ENCODE peak calls at places on chromosome 12, in four cellular contexts. J, S, F and T are unnamed samples.

GRCh38 chr12:120180975-120181374 is 13.5 kb downstream of the GCN1 start:
- DNase-seq in J (no peak), S (no peak), F (no peak), T (no peak)

GRCh38 chr12:116135209-116135930 is 142.1 kb downstream of the MED13L start:
- DNase-seq in J (no peak), S (no peak), F (peak; percentile 68), T (no peak)

GRCh38 chr12:121939190-121939589 is 20.8 kb downstream of the CFAP251 start:
- DNase-seq in J (no peak), S (no peak), F (no peak), T (no peak)

GRCh38 chr12:121789800-121790748 is 3.4 kb downstream of the RHOF start:
- DNase-seq in J (peak; percentile 73), S (no peak), F (no peak), T (no peak)

GRCh38 chr12:53267309-53268008 is 640 bp upstream of the ESPL1 start:
- DNase-seq in J (no peak), S (no peak), F (no peak), T (no peak)

GRCh38 chr12:109836916-109837315 is 3.7 kb upstream of the TRPV4 start:
- DNase-seq in J (no peak), S (peak; percentile 54), F (no peak), T (no peak)

GRCh38 chr12:108884116-108885012 is 4.5 kb downstream of the DAO start:
- DNase-seq in J (peak; percentile 56), S (peak; percentile 93), F (peak; percentile 67), T (no peak)

GRCh38 chr12:92141585-92142244 is 3.9 kb downstream of the BTG1 start:
- DNase-seq in J (peak; percentile 64), S (no peak), F (no peak), T (no peak)

GRCh38 chr12:53951577-53952334 is 2.9 kb upstream of the HOXC12 start:
- DNase-seq in J (no peak), S (peak; percentile 71), F (no peak), T (no peak)

GRCh38 chr12:28108599-28108998 is 81.7 kb upstream of the CCDC91 start:
- DNase-seq in J (peak; percentile 69), S (no peak), F (no peak), T (no peak)

GRCh38 chr12:19402743-19403400 is 36.4 kb upstream of the AEBP2 start:
- DNase-seq in J (no peak), S (peak; percentile 60), F (peak; percentile 52), T (no peak)

GRCh38 chr12:11580125-11580751 is 69.2 kb upstream of the ETV6 start:
- DNase-seq in J (no peak), S (no peak), F (peak; percentile 89), T (peak; percentile 62)

GRCh38 chr12:119988788-119989618 is at the start of gene BICDL1:
- DNase-seq in J (peak; percentile 92), S (peak; percentile 99), F (peak; percentile 87), T (no peak)

GRCh38 chr12:130686511-130686981 is 29.6 kb downstream of the RIMBP2 start:
- DNase-seq in J (no peak), S (no peak), F (no peak), T (no peak)

GRCh38 chr12:110355080-110355479 is 48.4 kb downstream of the ANAPC7 start:
- DNase-seq in J (peak; percentile 7), S (peak; percentile 87), F (peak; percentile 43), T (no peak)

GRCh38 chr12:13125996-13126395 is 22.5 kb upstream of the GSG1 start:
- DNase-seq in J (no peak), S (no peak), F (no peak), T (no peak)

GRCh38 chr12:88925370-88925915 is 345.2 kb upstream of the KITLG start:
- DNase-seq in J (no peak), S (no peak), F (no peak), T (no peak)

GRCh38 chr12:65911321-65911720 is 87.0 kb downstream of the HMGA2 start:
- DNase-seq in J (no peak), S (no peak), F (peak; percentile 73), T (no peak)

GRCh38 chr12:49348781-49349180 is 2.1 kb downstream of the DNAJC22 start:
- DNase-seq in J (no peak), S (peak; percentile 35), F (no peak), T (no peak)

GRCh38 chr12:3747543-3747942 is 5.4 kb downstream of the CRACR2A start:
- DNase-seq in J (no peak), S (peak; percentile 13), F (no peak), T (no peak)

GRCh38 chr12:111434049-111434448 is 28.3 kb downstream of the SH2B3 start:
- DNase-seq in J (no peak), S (no peak), F (no peak), T (no peak)

GRCh38 chr12:113651662-113652061 is 180.0 kb upstream of the LHX5 start:
- DNase-seq in J (no peak), S (no peak), F (no peak), T (no peak)

GRCh38 chr12:131948166-131948712 is 1.5 kb upstream of the EP400 start:
- DNase-seq in J (no peak), S (peak; percentile 35), F (no peak), T (no peak)

GRCh38 chr12:105330283-105330937 is at the start of gene C12orf75:
- DNase-seq in J (peak; percentile 92), S (peak; percentile 97), F (peak; percentile 89), T (no peak)

GRCh38 chr12:120479458-120479857 is 9.9 kb upstream of the SRSF9 start:
- DNase-seq in J (no peak), S (no peak), F (no peak), T (no peak)

GRCh38 chr12:81263072-81263471 is 185.2 kb downstream of the ACSS3 start:
- DNase-seq in J (no peak), S (no peak), F (no peak), T (no peak)

GRCh38 chr12:72390146-72390545 is 118.0 kb downstream of the TRHDE start:
- DNase-seq in J (no peak), S (no peak), F (peak; percentile 67), T (no peak)

GRCh38 chr12:68521321-68521839 is 89.3 kb upstream of the RAP1B start:
- DNase-seq in J (no peak), S (no peak), F (no peak), T (peak; percentile 68)

GRCh38 chr12:50174971-50175715 is 8.0 kb upstream of the CERS5 start:
- DNase-seq in J (peak; percentile 61), S (no peak), F (peak; percentile 86), T (no peak)

GRCh38 chr12:88299567-88300101 is 157.5 kb downstream of the TMTC3 start:
- DNase-seq in J (peak; percentile 71), S (no peak), F (peak; percentile 33), T (peak; percentile 95)

GRCh38 chr12:76764856-76765255 is 941 bp downstream of the ZDHHC17 start:
- DNase-seq in J (peak; percentile 12), S (no peak), F (peak; percentile 10), T (no peak)

GRCh38 chr12:119340604-119341003 is 6.1 kb downstream of the CCDC60 start:
- DNase-seq in J (no peak), S (no peak), F (no peak), T (no peak)

GRCh38 chr12:21600196-21600595 is 4.5 kb downstream of the GYS2 start:
- DNase-seq in J (no peak), S (peak; percentile 72), F (no peak), T (no peak)

GRCh38 chr12:123707466-123707865 is 4.7 kb upstream of the ATP6V0A2 start:
- DNase-seq in J (no peak), S (no peak), F (no peak), T (no peak)

GRCh38 chr12:123705935-123706334 is 6.2 kb upstream of the ATP6V0A2 start:
- DNase-seq in J (no peak), S (no peak), F (peak; percentile 37), T (no peak)
- H3K4me3 ChIP-seq in J (no peak overlapping the region), S (no peak overlapping the region), F (no peak overlapping the region), T (no peak overlapping the region)

GRCh38 chr12:40738856-40739255 is 46.6 kb downstream of the CNTN1 start:
- DNase-seq in J (no peak), S (no peak), F (no peak), T (no peak)

GRCh38 chr12:40735551-40736230 is 43.5 kb downstream of the CNTN1 start:
- DNase-seq in J (no peak), S (no peak), F (no peak), T (no peak)

GRCh38 chr12:40733871-40734270 is 41.6 kb downstream of the CNTN1 start:
- DNase-seq in J (no peak), S (no peak), F (peak; percentile 28), T (no peak)

GRCh38 chr12:40730281-40730680 is 38.0 kb downstream of the CNTN1 start:
- DNase-seq in J (no peak), S (no peak), F (no peak), T (no peak)

GRCh38 chr12:40734283-40734682 is 42.0 kb downstream of the CNTN1 start:
- DNase-seq in J (no peak), S (no peak), F (no peak), T (no peak)
- TF ChIP-seq CTCF in J (no peak), S (no peak), F (no peak), T (no peak)

DNA sequence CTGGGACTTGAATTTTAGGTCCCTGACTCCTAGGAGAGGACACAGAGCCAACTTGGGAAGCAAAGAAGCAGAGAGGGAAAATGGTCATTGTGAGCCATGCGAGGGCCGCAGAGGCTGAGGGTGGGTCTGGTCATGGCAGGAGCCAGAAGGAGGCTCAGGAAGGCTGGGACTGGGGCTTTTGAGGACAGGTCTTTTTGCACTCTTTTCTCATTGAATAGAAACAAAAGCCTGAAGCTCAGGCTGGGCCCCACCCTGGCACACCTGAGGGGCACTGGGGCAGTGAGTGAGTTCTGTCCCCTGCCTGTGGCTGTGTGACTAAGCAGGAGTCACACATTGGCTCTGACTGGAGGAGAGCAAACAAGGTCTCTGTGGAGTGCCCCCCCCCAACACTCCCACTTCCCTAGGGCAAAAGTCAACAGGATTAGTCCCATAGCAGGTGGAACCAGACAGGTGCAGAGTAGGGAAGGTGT is 2.8 kb downstream of the KRT7 start:
- DNase-seq in J (no peak), S (no peak), F (no peak), T (no peak)
- H3K4me3 ChIP-seq in J (no peak overlapping the region), S (no peak overlapping the region), F (no peak overlapping the region), T (no peak overlapping the region)

DNA sequence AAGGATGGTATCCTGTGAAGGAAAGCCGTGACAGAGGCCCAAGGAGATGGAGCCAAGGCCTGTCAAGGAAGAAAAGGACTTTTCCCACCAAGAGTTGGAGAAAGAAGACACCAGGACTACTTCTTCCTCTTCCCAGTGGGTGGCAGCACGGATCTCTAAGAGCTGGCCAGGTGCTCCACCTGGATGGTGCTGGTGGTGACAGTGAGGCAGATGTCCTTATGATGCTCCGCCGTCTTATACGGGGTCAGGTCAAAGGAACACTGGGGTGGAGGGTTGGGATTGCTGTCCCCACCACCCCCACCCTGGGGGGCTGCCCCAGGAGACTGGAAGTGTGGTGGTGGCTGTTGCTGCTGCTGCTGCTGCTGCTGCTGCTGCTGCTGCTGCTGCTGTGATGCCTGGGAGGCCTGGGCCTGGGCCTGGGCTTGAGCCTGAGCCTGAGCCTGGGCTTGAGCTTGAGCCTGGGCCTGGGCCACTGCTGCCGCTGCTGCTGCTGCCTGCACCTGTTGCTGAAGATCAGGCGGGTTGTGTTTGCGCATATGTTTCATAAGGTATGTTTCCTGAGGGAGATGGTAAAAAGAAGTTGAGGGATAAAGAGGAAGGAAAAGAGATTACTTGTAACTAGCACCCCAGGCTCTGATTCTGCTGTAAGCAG is 4.8 kb upstream of the ING4 start:
- DNase-seq in J (no peak), S (peak; percentile 81), F (no peak), T (no peak)
- TF ChIP-seq CTCF in J (peak; percentile 19), S (peak; percentile 77), F (peak; percentile 21), T (no peak)